ENCODE peak calls at places on chromosomes 3 and 15, in six cellular contexts. T is GM12878, G is endothelial cell of umbilical vein, Z is K562, P is NB4, E is HepG2. Y is an unnamed sample.

GRCh38 chr15:62977952-62978811 is 64.4 kb upstream of the TPM1 start:
- DNase-seq in T (no peak), G (no peak), Z (no peak), P (no peak), E (no peak), Y (peak)

GRCh38 chr3:182621435-182622240 is 171.7 kb upstream of the ATP11B start:
- DNase-seq in T (no peak), G (peak), Z (no peak), P (no peak), E (no peak), Y (no peak)

GRCh38 chr3:72996121-72996472 is 514 bp upstream of the PPP4R2 start:
- DNase-seq in T (no peak), G (no peak), Z (no peak), P (no peak), E (no peak), Y (no peak)

GRCh38 chr3:172221550-172221949 is 182.2 kb downstream of the FNDC3B start:
- DNase-seq in T (no peak), G (no peak), Z (no peak), P (no peak), E (no peak), Y (no peak)

GRCh38 chr3:146817705-146818104 is 212.6 kb upstream of the PLSCR5 start:
- DNase-seq in T (no peak), G (peak), Z (no peak), P (peak), E (no peak), Y (no peak)

GRCh38 chr3:195756935-195757302 is 36.1 kb downstream of the MUC20 start:
- DNase-seq in T (no peak), G (no peak), Z (no peak), P (no peak), E (no peak), Y (no peak)

GRCh38 chr15:45268135-45268534 is 16.1 kb downstream of the SLC28A2 start:
- DNase-seq in T (no peak), G (no peak), Z (peak), P (no peak), E (peak), Y (no peak)

GRCh38 chr3:46713048-46713897 is 4.4 kb downstream of the PRSS50 start:
- DNase-seq in T (no peak), G (no peak), Z (no peak), P (no peak), E (no peak), Y (no peak)

GRCh38 chr15:66411190-66411589 is 24.5 kb downstream of the MAP2K1 start:
- DNase-seq in T (no peak), G (no peak), Z (no peak), P (peak), E (no peak), Y (no peak)

GRCh38 chr3:10883478-10884234 is 67.6 kb downstream of the SLC6A11 start:
- DNase-seq in T (no peak), G (peak), Z (peak), P (peak), E (peak), Y (peak)

GRCh38 chr3:127889976-127890650 is 24.9 kb upstream of the KBTBD12 start:
- DNase-seq in T (no peak), G (no peak), Z (no peak), P (no peak), E (no peak), Y (no peak)

GRCh38 chr3:55446860-55447259 is 40.2 kb downstream of the WNT5A start:
- DNase-seq in T (no peak), G (no peak), Z (no peak), P (no peak), E (no peak), Y (no peak)

GRCh38 chr3:15326037-15326436 is 6.3 kb downstream of the SH3BP5 start:
- DNase-seq in T (no peak), G (no peak), Z (no peak), P (no peak), E (no peak), Y (no peak)

GRCh38 chr3:161559177-161559998 is 62.8 kb downstream of the OTOL1 start:
- DNase-seq in T (no peak), G (peak), Z (peak), P (peak), E (peak), Y (peak)

GRCh38 chr3:136247436-136247835 is 2.7 kb upstream of the PCCB start:
- DNase-seq in T (no peak), G (no peak), Z (no peak), P (no peak), E (no peak), Y (no peak)

GRCh38 chr3:7270731-7271130 is 409.8 kb downstream of the GRM7 start:
- DNase-seq in T (no peak), G (no peak), Z (no peak), P (no peak), E (no peak), Y (no peak)

GRCh38 chr15:71469393-71469792 is 341.0 kb upstream of the NR2E3 start:
- DNase-seq in T (no peak), G (no peak), Z (peak), P (no peak), E (no peak), Y (no peak)

GRCh38 chr3:97256060-97256459 is 441.7 kb downstream of the EPHA6 start:
- DNase-seq in T (no peak), G (no peak), Z (no peak), P (no peak), E (no peak), Y (no peak)

GRCh38 chr15:31302029-31302657 is 24.5 kb upstream of the KLF13 start:
- DNase-seq in T (no peak), G (no peak), Z (no peak), P (no peak), E (no peak), Y (no peak)

GRCh38 chr15:31304074-31304648 is 22.5 kb upstream of the KLF13 start:
- DNase-seq in T (no peak), G (no peak), Z (no peak), P (no peak), E (no peak), Y (no peak)

GRCh38 chr15:31302778-31303433 is 23.7 kb upstream of the KLF13 start:
- DNase-seq in T (no peak), G (no peak), Z (peak), P (no peak), E (no peak), Y (no peak)

GRCh38 chr15:31304736-31305365 is 21.8 kb upstream of the KLF13 start:
- DNase-seq in T (no peak), G (no peak), Z (no peak), P (no peak), E (no peak), Y (no peak)

GRCh38 chr15:31303434-31304073 is 23.1 kb upstream of the KLF13 start:
- DNase-seq in T (no peak), G (no peak), Z (peak), P (peak), E (no peak), Y (no peak)
- TF ChIP-seq MYC in T (no peak), G (no peak), Z (no peak), P (no peak), E (no peak), Y (no peak)

GRCh38 chr3:32216172-32216783 is 22.2 kb upstream of the CMTM8 start:
- DNase-seq in T (no peak), G (no peak), Z (no peak), P (no peak), E (peak), Y (peak)
- TF ChIP-seq MYC in T (no peak), G (no peak), Z (no peak), P (no peak), E (peak), Y (no peak)

DNA sequence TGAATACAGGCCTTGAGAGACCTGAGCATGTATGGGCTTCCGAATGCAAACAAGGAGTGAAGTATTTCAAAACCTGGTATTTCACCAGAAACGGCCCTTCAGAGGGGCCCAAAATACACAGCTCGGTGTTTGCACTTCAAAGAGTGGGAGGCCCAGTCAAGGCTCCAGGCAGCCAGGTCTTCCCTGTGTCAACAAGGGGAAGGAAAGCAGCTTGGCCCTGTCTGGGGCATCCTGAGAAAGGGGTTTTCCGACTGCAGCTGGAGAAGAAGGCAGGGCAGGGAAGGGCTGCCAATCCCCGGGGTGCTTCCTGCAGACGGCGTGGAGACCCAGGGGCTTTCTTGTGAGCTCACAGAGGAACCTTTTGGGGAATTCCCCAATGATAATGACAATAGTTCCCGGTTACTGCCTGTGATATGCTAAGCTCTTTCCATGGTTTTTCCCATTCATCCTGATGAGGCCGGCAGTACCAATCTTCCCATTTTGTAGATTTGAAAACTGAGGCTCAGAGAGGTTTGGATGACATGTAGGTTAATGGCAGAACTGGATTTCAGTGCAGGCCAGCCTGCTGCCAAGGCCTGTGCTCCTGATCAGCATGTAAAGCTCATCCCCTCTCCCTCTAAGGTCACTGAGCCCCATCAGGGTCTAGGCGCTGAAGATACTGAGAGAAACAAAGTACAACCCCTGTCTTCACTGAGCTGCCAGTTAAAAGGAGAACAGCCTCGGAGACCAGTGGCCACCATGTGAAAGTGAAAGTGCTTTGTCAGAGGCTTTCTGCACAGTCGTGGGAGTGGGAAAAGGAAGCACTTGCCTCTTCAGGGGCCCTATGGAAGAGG is 43.0 kb upstream of the TLE3 start:
- DNase-seq in T (no peak), G (peak), Z (no peak), P (peak), E (peak), Y (peak)
- TF ChIP-seq MYC in T (no peak), G (no peak), Z (no peak), P (no peak), E (peak), Y (no peak)

GRCh38 chr15:31485911-31486461 is 159.4 kb downstream of the KLF13 start:
- DNase-seq in T (no peak), G (no peak), Z (no peak), P (no peak), E (no peak), Y (no peak)
- TF ChIP-seq MYC in T (no peak), G (no peak), Z (no peak), P (no peak), E (no peak), Y (no peak)

GRCh38 chr3:197337656-197338055 is 39.2 kb upstream of the DLG1 start:
- DNase-seq in T (no peak), G (no peak), Z (no peak), P (no peak), E (no peak), Y (no peak)
- TF ChIP-seq MYC in T (no peak), G (no peak), Z (no peak), P (no peak), E (no peak), Y (no peak)

GRCh38 chr3:152126260-152126659 is 142.5 kb upstream of the MBNL1 start:
- DNase-seq in T (no peak), G (no peak), Z (no peak), P (no peak), E (no peak), Y (no peak)
- TF ChIP-seq MYC in T (no peak), G (no peak), Z (no peak), P (no peak), E (no peak), Y (no peak)

Y was measured in A549.